ENCODE peak calls at places on chromosomes 16 and 17, in four cellular contexts. A, I, G and X are unnamed samples.

GRCh38 chr17:17072546-17072945 is 30.3 kb downstream of the MPRIP start:
- DNase-seq in I (no peak), A (no peak), G (no peak), X (peak; percentile 58)

GRCh38 chr16:23889189-23889588 is 53.4 kb downstream of the PRKCB start:
- DNase-seq in G (no peak), I (no peak), A (no peak), X (no peak)

GRCh38 chr17:27430882-27431491 is 25.3 kb upstream of the KSR1 start:
- DNase-seq in I (peak; percentile 26), A (peak; percentile 48), G (peak; percentile 53), X (no peak)

GRCh38 chr16:14389359-14389758 is 240.7 kb downstream of the PARN start:
- DNase-seq in I (no peak), A (peak; percentile 49), G (no peak), X (no peak)

GRCh38 chr16:11964761-11965539 is at the start of gene TNFRSF17:
- DNase-seq in I (no peak), A (no peak), G (no peak), X (no peak)

GRCh38 chr16:55703003-55704001 is 47.5 kb downstream of the SLC6A2 start:
- DNase-seq in G (peak; percentile 66), I (peak; percentile 27), A (peak; percentile 49), X (peak; percentile 85)

GRCh38 chr17:76495663-76496400 is 5.4 kb downstream of the RHBDF2 start:
- DNase-seq in A (no peak), I (peak; percentile 21), G (no peak), X (no peak)

GRCh38 chr17:35243459-35244204 is 760 bp downstream of the SLFN5 start:
- DNase-seq in I (peak; percentile 24), A (peak; percentile 34), G (peak; percentile 61), X (peak; percentile 53)

GRCh38 chr17:45260204-45260783 is 1.6 kb downstream of the SPATA32 start:
- DNase-seq in G (no peak), I (no peak), A (no peak), X (no peak)

GRCh38 chr16:60905806-60906205 is 1130.4 kb downstream of the CDH8 start:
- DNase-seq in I (no peak), G (no peak), A (no peak), X (no peak)

GRCh38 chr16:12551530-12551929 is 252.2 kb downstream of the CPPED1 start:
- DNase-seq in G (no peak), A (no peak), I (no peak), X (no peak)

GRCh38 chr16:424623-425081 is 797 bp upstream of the RAB11FIP3 start:
- DNase-seq in A (no peak), I (peak; percentile 67), G (peak; percentile 64), X (peak; percentile 92)

GRCh38 chr17:9232155-9232475 is 210.8 kb downstream of the NTN1 start:
- DNase-seq in I (no peak), G (no peak), A (no peak), X (no peak)

GRCh38 chr17:49193513-49194296 is 16.7 kb downstream of the GNGT2 start:
- DNase-seq in A (peak; percentile 20), G (peak; percentile 99), I (peak; percentile 49), X (peak; percentile 63)

GRCh38 chr17:76811028-76811427 is 57.2 kb upstream of the MGAT5B start:
- DNase-seq in I (peak; percentile 94), G (no peak), A (no peak), X (no peak)

GRCh38 chr16:53549970-53550406 is 47.0 kb upstream of the AKTIP start:
- DNase-seq in G (peak; percentile 62), A (peak; percentile 82), I (peak; percentile 89), X (peak; percentile 63)

GRCh38 chr16:23181506-23181905 is 1.0 kb upstream of the SCNN1G start:
- DNase-seq in G (no peak), I (no peak), A (no peak), X (no peak)

GRCh38 chr17:21213491-21214014 is 408 bp downstream of the TMEM11 start:
- DNase-seq in A (no peak), G (peak; percentile 33), I (peak; percentile 55), X (peak; percentile 89)

GRCh38 chr16:10859650-10860049 is 17.4 kb upstream of the CIITA start:
- DNase-seq in G (no peak), I (no peak), A (peak; percentile 28), X (no peak)

GRCh38 chr17:77383613-77384608 is 243.1 kb downstream of the SEC14L1 start:
- DNase-seq in G (no peak), A (no peak), I (peak; percentile 76), X (no peak)

GRCh38 chr17:44314869-44315661 is 6.7 kb downstream of the RUNDC3A start:
- DNase-seq in A (peak; percentile 56), G (peak; percentile 65), I (peak; percentile 52), X (no peak)

GRCh38 chr16:87054856-87055255 is 262.3 kb downstream of the C16orf95 start:
- DNase-seq in G (no peak), A (no peak), I (no peak), X (no peak)

GRCh38 chr17:3944485-3945388 is 19.5 kb downstream of the ATP2A3 start:
- DNase-seq in A (peak; percentile 72), I (peak; percentile 9), G (peak; percentile 80), X (no peak)

GRCh38 chr17:75124041-75124818 is 7.3 kb downstream of the NT5C start:
- DNase-seq in G (peak; percentile 99), I (peak; percentile 81), A (peak; percentile 96), X (peak; percentile 90)

GRCh38 chr17:5049314-5049819 is 14.1 kb upstream of the SLC52A1 start:
- DNase-seq in G (no peak), I (no peak), A (no peak), X (no peak)

GRCh38 chr17:27496501-27496943 is 40.3 kb downstream of the KSR1 start:
- DNase-seq in A (no peak), G (peak; percentile 4), I (peak; percentile 82), X (no peak)

GRCh38 chr16:85512716-85513115 is 100.4 kb upstream of the GSE1 start:
- DNase-seq in A (no peak), I (no peak), G (no peak), X (no peak)

GRCh38 chr16:88195911-88196465 is 186.8 kb upstream of the ZNF469 start:
- DNase-seq in A (no peak), G (no peak), I (no peak), X (no peak)

GRCh38 chr16:31072540-31073072 is 1.4 kb downstream of the ZNF668 start:
- DNase-seq in I (peak; percentile 65), G (peak; percentile 35), A (peak; percentile 33), X (no peak)

GRCh38 chr17:50051082-50051576 is 4.8 kb upstream of the ITGA3 start:
- DNase-seq in I (peak; percentile 87), A (peak; percentile 93), G (peak; percentile 99), X (no peak)

GRCh38 chr16:66382171-66382965 is 15.9 kb downstream of the CDH5 start:
- DNase-seq in I (no peak), G (peak; percentile 96), A (peak; percentile 86), X (no peak)

GRCh38 chr17:80694992-80695912 is 150.6 kb downstream of the RPTOR start:
- DNase-seq in I (peak; percentile 27), G (no peak), A (no peak), X (no peak)

GRCh38 chr16:64153718-64154117 is 968.1 kb downstream of the CDH11 start:
- DNase-seq in A (no peak), I (no peak), G (no peak), X (no peak)

GRCh38 chr16:86962913-86963312 is 354.3 kb downstream of the C16orf95 start:
- DNase-seq in G (no peak), I (no peak), A (no peak), X (no peak)

GRCh38 chr16:16025214-16025968 is 76.0 kb downstream of the ABCC1 start:
- DNase-seq in A (no peak), G (no peak), I (peak; percentile 75), X (peak; percentile 46)

GRCh38 chr16:84245933-84246678 is 6.3 kb upstream of the KCNG4 start:
- DNase-seq in G (no peak), I (peak; percentile 63), A (no peak), X (no peak)

GRCh38 chr16:10950393-10950792 is 6.0 kb downstream of the CLEC16A start:
- DNase-seq in G (peak; percentile 28), A (peak; percentile 36), I (no peak), X (no peak)